ENCODE peak calls at places on chromosomes 7 and 10, in four cellular contexts. E is activated naive CD4-positive, alpha-beta T cell; I is cerebellar cortex; Z is CD8-positive, alpha-beta memory T cell. T is an unnamed sample.

GRCh38 chr7:47500103-47500563 is 81.8 kb downstream of the TNS3 start:
- DNase-seq in E (no peak), Z (no peak), I (no peak), T (no peak)

GRCh38 chr10:88528791-88529190 is 54.3 kb downstream of the RNLS start:
- DNase-seq in I (no peak), Z (no peak), E (no peak), T (no peak)

GRCh38 chr10:76176166-76176550 is 744.7 kb downstream of the LRMDA start:
- DNase-seq in E (no peak), Z (no peak), I (no peak), T (no peak)

GRCh38 chr10:95467162-95467599 is 94.0 kb downstream of the SORBS1 start:
- DNase-seq in I (no peak), E (no peak), Z (no peak), T (no peak)

GRCh38 chr7:112377607-112378006 is 72.7 kb upstream of the IFRD1 start:
- DNase-seq in E (no peak), I (no peak), Z (no peak), T (no peak)

GRCh38 chr10:74926791-74927585 is 100.6 kb downstream of the KAT6B start:
- DNase-seq in E (no peak), I (no peak), Z (no peak), T (no peak)

GRCh38 chr10:16195178-16195769 is 241.5 kb upstream of the PTER start:
- DNase-seq in Z (no peak), I (no peak), E (no peak), T (no peak)

GRCh38 chr7:4225352-4225751 is 456.7 kb upstream of the FOXK1 start:
- DNase-seq in E (no peak), Z (no peak), I (no peak), T (no peak)

GRCh38 chr7:47866120-47866519 is 82.1 kb downstream of the PKD1L1 start:
- DNase-seq in E (no peak), Z (no peak), I (no peak), T (no peak)

GRCh38 chr10:51699145-51699474 is 285 bp downstream of the CSTF2T start:
- DNase-seq in E (no peak), I (no peak), Z (no peak), T (no peak)

GRCh38 chr7:17963281-17963680 is 23.0 kb upstream of the SNX13 start:
- DNase-seq in Z (no peak), E (no peak), I (no peak), T (no peak)

GRCh38 chr10:30805061-30805460 is 175.5 kb upstream of the LYZL2 start:
- DNase-seq in Z (no peak), I (no peak), E (no peak), T (no peak)

GRCh38 chr10:132061465-132062180 is 4.1 kb upstream of the JAKMIP3 start:
- DNase-seq in E (no peak), Z (no peak), I (no peak), T (peak)

GRCh38 chr7:101177644-101178043 is 2.4 kb downstream of the NAT16 start:
- DNase-seq in I (no peak), Z (no peak), E (no peak), T (no peak)

GRCh38 chr10:118045154-118045841 is 1.4 kb downstream of the RAB11FIP2 start:
- DNase-seq in I (no peak), Z (no peak), E (no peak), T (no peak)

GRCh38 chr10:43222296-43222695 is 44.6 kb downstream of the RASGEF1A start:
- DNase-seq in E (no peak), Z (peak), I (no peak), T (no peak)

GRCh38 chr7:44288381-44288685 is 37.1 kb downstream of the CAMK2B start:
- DNase-seq in Z (no peak), E (no peak), I (no peak), T (no peak)

GRCh38 chr7:92836489-92837213 is at the start of gene CDK6:
- DNase-seq in Z (peak), I (peak), E (peak), T (peak)

GRCh38 chr7:31106303-31107105 is 54.4 kb downstream of the ADCYAP1R1 start:
- DNase-seq in Z (no peak), I (no peak), E (no peak), T (no peak)

GRCh38 chr10:124292911-124293640 is 125.6 kb downstream of the OAT start:
- DNase-seq in E (no peak), I (peak), Z (no peak), T (no peak)

GRCh38 chr10:71188201-71188600 is 24.2 kb upstream of the UNC5B start:
- DNase-seq in E (no peak), Z (no peak), I (no peak), T (no peak)

GRCh38 chr7:81173766-81174281 is 255.0 kb upstream of the SEMA3C start:
- DNase-seq in E (no peak), Z (no peak), I (no peak), T (no peak)

GRCh38 chr10:28315140-28315539 is 12.3 kb upstream of the MPP7 start:
- DNase-seq in E (no peak), Z (no peak), I (no peak), T (no peak)

T was measured in NCI-H524.